ENCODE peak calls at places on chromosome 16, in nine cellular contexts. K is foreskin fibroblast, V is GM10248, C is lower leg skin, D is heart right ventricle, T is HFFc6, Q is dorsolateral prefrontal cortex, Z is choroid plexus epithelial cell, H is BJ. J is an unnamed sample.

GRCh38 chr16:740764-741505 is at the start of gene CIAO3:
- DNase-seq in H (no peak), K (peak; percentile 87), Q (peak; percentile 73), D (peak; percentile 91), V (peak; percentile 95), T (peak; percentile 85), C (peak; percentile 97), Z (peak; percentile 93), J (peak; percentile 26)

GRCh38 chr16:57873218-57873617 is 70.9 kb upstream of the KIFC3 start:
- DNase-seq in C (no peak), T (no peak), V (no peak), K (no peak), Z (no peak), D (no peak), Q (no peak), H (no peak), J (no peak)

GRCh38 chr16:4767872-4768548 is 1.0 kb upstream of the ZNF500 start:
- DNase-seq in Z (peak; percentile 57), Q (no peak), D (no peak), V (no peak), H (no peak), T (no peak), C (no peak), K (no peak), J (no peak)

GRCh38 chr16:4692460-4693295 is 684 bp upstream of the NUDT16L1 start:
- DNase-seq in Q (no peak), V (no peak), D (no peak), C (peak; percentile 84), T (no peak), H (no peak), K (no peak), Z (peak; percentile 11), J (no peak)

GRCh38 chr16:69111831-69112230 is 6.4 kb downstream of the HAS3 start:
- DNase-seq in H (no peak), T (no peak), K (no peak), C (no peak), V (no peak), D (no peak), Z (no peak), Q (no peak), J (no peak)

GRCh38 chr16:22645868-22646267 is 135.2 kb downstream of the NPIPB5 start:
- DNase-seq in H (no peak), K (no peak), Q (no peak), C (no peak), D (no peak), T (no peak), V (no peak), Z (no peak), J (no peak)

GRCh38 chr16:5455110-5455509 is 357.5 kb upstream of the EEF2KMT start:
- DNase-seq in T (no peak), H (no peak), Z (no peak), Q (no peak), C (no peak), D (no peak), K (no peak), V (no peak), J (no peak)

GRCh38 chr16:3158014-3158497 is 23.2 kb downstream of the ZNF213 start:
- DNase-seq in Q (no peak), K (no peak), T (no peak), D (no peak), V (no peak), Z (peak; percentile 28), H (no peak), C (peak; percentile 93), J (no peak)

GRCh38 chr16:81445143-81445922 is 725 bp downstream of the CMIP start:
- DNase-seq in Z (peak; percentile 44), D (peak; percentile 44), K (no peak), T (peak; percentile 20), H (no peak), V (peak; percentile 70), C (no peak), Q (no peak), J (no peak)

GRCh38 chr16:4319454-4319853 is 3.6 kb downstream of the GLIS2 start:
- DNase-seq in Z (no peak), T (no peak), K (no peak), C (no peak), Q (no peak), D (no peak), H (no peak), V (peak; percentile 73), J (no peak)

GRCh38 chr16:15993128-15993527 is 43.7 kb downstream of the ABCC1 start:
- DNase-seq in K (no peak), C (no peak), T (no peak), Q (no peak), Z (no peak), V (no peak), D (no peak), H (no peak), J (no peak)

GRCh38 chr16:15993541-15993940 is 44.1 kb downstream of the ABCC1 start:
- DNase-seq in H (no peak), C (no peak), Z (no peak), K (no peak), V (no peak), D (no peak), T (no peak), Q (no peak), J (no peak)

GRCh38 chr16:15993946-15994665 is 44.7 kb downstream of the ABCC1 start:
- DNase-seq in Q (no peak), V (no peak), D (no peak), H (no peak), K (no peak), T (no peak), Z (peak; percentile 72), C (no peak), J (no peak)

GRCh38 chr16:15988268-15989013 is 39.0 kb downstream of the ABCC1 start:
- DNase-seq in Z (no peak), C (no peak), V (no peak), T (no peak), H (no peak), Q (no peak), K (no peak), D (no peak), J (no peak)

GRCh38 chr16:15990902-15991301 is 41.5 kb downstream of the ABCC1 start:
- DNase-seq in C (no peak), K (no peak), H (no peak), Z (no peak), D (no peak), Q (no peak), T (no peak), V (no peak), J (no peak)
- TF ChIP-seq CTCF in C (no peak), K (no peak), H (no peak), Z (no peak), D (no peak), Q (no peak), T (no peak), V (no peak), J (no peak)

GRCh38 chr16:67304006-67304405 is 22.5 kb downstream of the KCTD19 start:
- DNase-seq in D (no peak), T (peak; percentile 36), K (peak; percentile 35), C (peak; percentile 29), Z (no peak), H (no peak), Q (no peak), V (no peak), J (no peak)

GRCh38 chr16:67301080-67301757 is 21.9 kb downstream of the PLEKHG4 start:
- DNase-seq in T (no peak), K (no peak), V (no peak), H (no peak), D (peak; percentile 53), C (peak; percentile 92), Z (no peak), Q (no peak), J (no peak)

GRCh38 chr16:67302882-67303434 is 23.6 kb downstream of the KCTD19 start:
- DNase-seq in Q (no peak), V (no peak), Z (no peak), H (no peak), K (no peak), D (no peak), T (no peak), C (peak; percentile 40), J (no peak)

GRCh38 chr16:67302076-67302475 is 22.7 kb downstream of the PLEKHG4 start:
- DNase-seq in D (no peak), Z (no peak), C (peak; percentile 80), H (no peak), T (no peak), V (no peak), Q (no peak), K (no peak), J (no peak)

GRCh38 chr16:67305216-67306071 is 21.1 kb downstream of the KCTD19 start:
- DNase-seq in K (peak; percentile 27), Q (no peak), D (no peak), Z (no peak), C (peak; percentile 83), V (no peak), H (no peak), T (no peak), J (no peak)
- TF ChIP-seq CTCF in K (no peak), Q (no peak), D (no peak), Z (no peak), C (no peak), V (no peak), H (no peak), T (peak; percentile 31), J (no peak)

DNA sequence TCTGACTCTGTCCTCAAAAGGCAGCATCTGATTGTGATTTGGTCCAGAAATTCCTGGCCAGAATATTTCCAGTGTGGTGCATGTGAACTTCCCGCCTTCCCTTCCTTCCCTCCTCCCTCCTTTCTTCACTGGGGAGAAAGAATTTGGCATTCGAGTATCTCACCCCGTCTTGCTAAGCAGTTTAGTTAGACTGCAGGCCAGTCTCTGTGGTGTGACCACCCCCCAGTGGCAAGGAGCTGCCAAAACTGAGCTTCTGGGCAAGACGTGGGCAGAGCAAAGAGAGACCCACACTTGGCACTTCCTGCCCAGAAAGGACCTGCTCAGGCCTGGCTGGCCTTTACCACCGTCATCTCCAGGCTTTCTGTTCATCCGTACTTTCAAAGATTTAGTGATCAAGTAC is 36.4 kb downstream of the SNX20 start:
- DNase-seq in Q (peak; percentile 49), Z (peak; percentile 21), V (peak; percentile 65), K (no peak), T (no peak), D (no peak), H (no peak), C (no peak), J (no peak)
- TF ChIP-seq CTCF in Q (peak; percentile 15), Z (peak; percentile 38), V (peak; percentile 47), K (peak; percentile 3), T (peak; percentile 55), D (peak; percentile 31), H (peak; percentile 25), C (no peak), J (peak; percentile 35)

GRCh38 chr16:56788435-56788834 is 58.5 kb downstream of the NUP93 start:
- DNase-seq in Z (no peak), D (no peak), Q (no peak), K (no peak), V (no peak), T (no peak), H (no peak), C (no peak), J (no peak)

GRCh38 chr16:56787185-56787584 is 57.3 kb downstream of the NUP93 start:
- DNase-seq in D (no peak), H (no peak), Z (no peak), C (no peak), T (no peak), K (no peak), Q (no peak), V (no peak), J (no peak)

GRCh38 chr16:56793504-56793903 is 63.6 kb downstream of the NUP93 start:
- DNase-seq in H (no peak), Q (no peak), T (peak; percentile 50), Z (peak; percentile 76), C (no peak), D (no peak), K (peak; percentile 36), V (no peak), J (no peak)

GRCh38 chr16:56792960-56793359 is 63.0 kb downstream of the NUP93 start:
- DNase-seq in H (no peak), C (no peak), D (no peak), Z (no peak), T (no peak), V (no peak), Q (no peak), K (no peak), J (no peak)

GRCh38 chr16:56789360-56789759 is 59.4 kb downstream of the NUP93 start:
- DNase-seq in D (peak; percentile 12), H (no peak), K (peak; percentile 38), V (no peak), Q (peak; percentile 44), Z (peak; percentile 78), C (no peak), T (peak; percentile 56), J (no peak)
- TF ChIP-seq CTCF in D (peak; percentile 39), H (peak; percentile 58), K (peak; percentile 40), V (peak; percentile 40), Q (no peak), Z (peak; percentile 80), C (no peak), T (peak; percentile 73), J (peak; percentile 50)